ENCODE peak calls at places on chromosomes 3 and 15, in six cellular contexts. One of them, this sample, is unnamed.

GRCh38 chr3:129686941-129687340 is 80.5 kb upstream of the PLXND1 start:
- DNase-seq in spleen: no peak
- DNase-seq in AG09319: no peak
- DNase-seq in HFF-Myc: no peak
- DNase-seq in progenitor cell of endocrine pancreas: no peak
- DNase-seq in CD8-positive, alpha-beta T cell: no peak
- DNase-seq in this sample: no peak

GRCh38 chr3:101868534-101869464 is 19.5 kb downstream of the NFKBIZ start:
- DNase-seq in progenitor cell of endocrine pancreas: no peak
- DNase-seq in AG09319: no peak
- DNase-seq in spleen: no peak
- DNase-seq in CD8-positive, alpha-beta T cell: no peak
- DNase-seq in HFF-Myc: no peak
- DNase-seq in this sample: peak

GRCh38 chr15:99070268-99070667 is 34.6 kb upstream of the SYNM start:
- DNase-seq in HFF-Myc: no peak
- DNase-seq in CD8-positive, alpha-beta T cell: no peak
- DNase-seq in AG09319: no peak
- DNase-seq in spleen: no peak
- DNase-seq in progenitor cell of endocrine pancreas: no peak
- DNase-seq in this sample: no peak

GRCh38 chr15:68598171-68599152 is 19.7 kb downstream of the CORO2B start:
- DNase-seq in HFF-Myc: no peak
- DNase-seq in CD8-positive, alpha-beta T cell: no peak
- DNase-seq in AG09319: peak
- DNase-seq in spleen: peak
- DNase-seq in progenitor cell of endocrine pancreas: no peak
- DNase-seq in this sample: no peak

GRCh38 chr15:25947336-25948080 is 84.4 kb upstream of the ATP10A start:
- DNase-seq in spleen: no peak
- DNase-seq in AG09319: no peak
- DNase-seq in HFF-Myc: no peak
- DNase-seq in progenitor cell of endocrine pancreas: no peak
- DNase-seq in CD8-positive, alpha-beta T cell: no peak
- DNase-seq in this sample: no peak

GRCh38 chr3:30644615-30645014 is 38.2 kb downstream of the TGFBR2 start:
- DNase-seq in spleen: no peak
- DNase-seq in progenitor cell of endocrine pancreas: no peak
- DNase-seq in AG09319: peak
- DNase-seq in CD8-positive, alpha-beta T cell: peak
- DNase-seq in HFF-Myc: no peak
- DNase-seq in this sample: no peak

GRCh38 chr15:90126457-90127435 is 24.5 kb upstream of the IDH2 start:
- DNase-seq in spleen: peak
- DNase-seq in HFF-Myc: no peak
- DNase-seq in CD8-positive, alpha-beta T cell: no peak
- DNase-seq in progenitor cell of endocrine pancreas: peak
- DNase-seq in AG09319: no peak
- DNase-seq in this sample: peak

GRCh38 chr15:63243101-63243500 is 34.3 kb upstream of the APH1B start:
- DNase-seq in spleen: no peak
- DNase-seq in HFF-Myc: no peak
- DNase-seq in CD8-positive, alpha-beta T cell: no peak
- DNase-seq in AG09319: peak
- DNase-seq in progenitor cell of endocrine pancreas: no peak
- DNase-seq in this sample: no peak

GRCh38 chr3:141367038-141367730 is 1.1 kb upstream of the ZBTB38 start:
- DNase-seq in CD8-positive, alpha-beta T cell: no peak
- DNase-seq in AG09319: peak
- DNase-seq in progenitor cell of endocrine pancreas: no peak
- DNase-seq in HFF-Myc: peak
- DNase-seq in spleen: no peak
- DNase-seq in this sample: no peak

GRCh38 chr3:31614162-31614921 is 81.6 kb downstream of the STT3B start:
- DNase-seq in spleen: no peak
- DNase-seq in CD8-positive, alpha-beta T cell: no peak
- DNase-seq in HFF-Myc: no peak
- DNase-seq in AG09319: no peak
- DNase-seq in progenitor cell of endocrine pancreas: no peak
- DNase-seq in this sample: no peak

GRCh38 chr3:170493712-170494182 is 75.1 kb downstream of the CLDN11 start:
- DNase-seq in progenitor cell of endocrine pancreas: no peak
- DNase-seq in AG09319: no peak
- DNase-seq in CD8-positive, alpha-beta T cell: no peak
- DNase-seq in HFF-Myc: no peak
- DNase-seq in spleen: no peak
- DNase-seq in this sample: no peak

GRCh38 chr15:38688096-38688495 is 123.5 kb upstream of the RASGRP1 start:
- DNase-seq in HFF-Myc: no peak
- DNase-seq in progenitor cell of endocrine pancreas: no peak
- DNase-seq in AG09319: no peak
- DNase-seq in CD8-positive, alpha-beta T cell: no peak
- DNase-seq in spleen: no peak
- DNase-seq in this sample: no peak

GRCh38 chr15:27412413-27412812 is 441.4 kb downstream of the GABRG3 start:
- DNase-seq in spleen: no peak
- DNase-seq in CD8-positive, alpha-beta T cell: no peak
- DNase-seq in AG09319: no peak
- DNase-seq in progenitor cell of endocrine pancreas: no peak
- DNase-seq in HFF-Myc: no peak
- DNase-seq in this sample: no peak

GRCh38 chr3:19425825-19426224 is 277.5 kb downstream of the KCNH8 start:
- DNase-seq in spleen: no peak
- DNase-seq in CD8-positive, alpha-beta T cell: no peak
- DNase-seq in AG09319: no peak
- DNase-seq in progenitor cell of endocrine pancreas: no peak
- DNase-seq in HFF-Myc: no peak
- DNase-seq in this sample: no peak

GRCh38 chr3:102174312-102174712 is 260.5 kb upstream of the ZPLD1 start:
- DNase-seq in progenitor cell of endocrine pancreas: no peak
- DNase-seq in HFF-Myc: no peak
- DNase-seq in CD8-positive, alpha-beta T cell: no peak
- DNase-seq in spleen: no peak
- DNase-seq in AG09319: peak
- DNase-seq in this sample: no peak

GRCh38 chr3:160987982-160988964 is 116.9 kb downstream of the B3GALNT1 start:
- DNase-seq in progenitor cell of endocrine pancreas: no peak
- DNase-seq in CD8-positive, alpha-beta T cell: no peak
- DNase-seq in spleen: no peak
- DNase-seq in AG09319: no peak
- DNase-seq in HFF-Myc: no peak
- DNase-seq in this sample: no peak

GRCh38 chr15:69531302-69532027 is 78.8 kb downstream of the RPLP1 start:
- DNase-seq in HFF-Myc: no peak
- DNase-seq in spleen: no peak
- DNase-seq in progenitor cell of endocrine pancreas: no peak
- DNase-seq in AG09319: no peak
- DNase-seq in CD8-positive, alpha-beta T cell: no peak
- DNase-seq in this sample: no peak

GRCh38 chr15:92104069-92104468 is 250.6 kb downstream of the SLCO3A1 start:
- DNase-seq in HFF-Myc: no peak
- DNase-seq in AG09319: no peak
- DNase-seq in progenitor cell of endocrine pancreas: no peak
- DNase-seq in spleen: no peak
- DNase-seq in CD8-positive, alpha-beta T cell: no peak
- DNase-seq in this sample: no peak

GRCh38 chr3:5388091-5388490 is 200.6 kb downstream of the EDEM1 start:
- DNase-seq in HFF-Myc: no peak
- DNase-seq in spleen: no peak
- DNase-seq in progenitor cell of endocrine pancreas: no peak
- DNase-seq in AG09319: no peak
- DNase-seq in CD8-positive, alpha-beta T cell: no peak
- DNase-seq in this sample: no peak

GRCh38 chr3:52422669-52423068 is 22.2 kb downstream of the SEMA3G start:
- DNase-seq in spleen: peak
- DNase-seq in AG09319: no peak
- DNase-seq in HFF-Myc: no peak
- DNase-seq in progenitor cell of endocrine pancreas: no peak
- DNase-seq in CD8-positive, alpha-beta T cell: no peak
- DNase-seq in this sample: no peak

GRCh38 chr15:83657549-83657948 is 3.6 kb downstream of the ADAMTSL3 start:
- DNase-seq in HFF-Myc: no peak
- DNase-seq in progenitor cell of endocrine pancreas: no peak
- DNase-seq in AG09319: no peak
- DNase-seq in CD8-positive, alpha-beta T cell: no peak
- DNase-seq in spleen: no peak
- DNase-seq in this sample: no peak

GRCh38 chr15:85172846-85173490 is 191.3 kb downstream of the PDE8A start:
- DNase-seq in spleen: no peak
- DNase-seq in AG09319: no peak
- DNase-seq in HFF-Myc: no peak
- DNase-seq in progenitor cell of endocrine pancreas: no peak
- DNase-seq in CD8-positive, alpha-beta T cell: no peak
- DNase-seq in this sample: no peak

GRCh38 chr15:57327985-57328471 is 48.3 kb upstream of the CGNL1 start:
- DNase-seq in HFF-Myc: peak
- DNase-seq in progenitor cell of endocrine pancreas: no peak
- DNase-seq in AG09319: peak
- DNase-seq in CD8-positive, alpha-beta T cell: no peak
- DNase-seq in spleen: no peak
- DNase-seq in this sample: no peak

GRCh38 chr3:168722091-168722490 is 626.4 kb upstream of the GOLIM4 start:
- DNase-seq in HFF-Myc: no peak
- DNase-seq in spleen: no peak
- DNase-seq in CD8-positive, alpha-beta T cell: no peak
- DNase-seq in progenitor cell of endocrine pancreas: no peak
- DNase-seq in AG09319: no peak
- DNase-seq in this sample: no peak

GRCh38 chr15:89783861-89784685 is 7.9 kb downstream of the MESP2 start:
- DNase-seq in HFF-Myc: no peak
- DNase-seq in CD8-positive, alpha-beta T cell: no peak
- DNase-seq in AG09319: no peak
- DNase-seq in spleen: peak
- DNase-seq in progenitor cell of endocrine pancreas: no peak
- DNase-seq in this sample: peak

GRCh38 chr15:79364571-79365240 is 53.8 kb downstream of the TMED3 start:
- DNase-seq in spleen: no peak
- DNase-seq in progenitor cell of endocrine pancreas: no peak
- DNase-seq in CD8-positive, alpha-beta T cell: no peak
- DNase-seq in HFF-Myc: no peak
- DNase-seq in AG09319: no peak
- DNase-seq in this sample: no peak

GRCh38 chr15:70748281-70748747 is 15.0 kb downstream of the UACA start:
- DNase-seq in progenitor cell of endocrine pancreas: no peak
- DNase-seq in CD8-positive, alpha-beta T cell: no peak
- DNase-seq in spleen: no peak
- DNase-seq in AG09319: no peak
- DNase-seq in HFF-Myc: no peak
- DNase-seq in this sample: no peak

GRCh38 chr3:15300318-15301078 is 31.9 kb downstream of the SH3BP5 start:
- DNase-seq in progenitor cell of endocrine pancreas: no peak
- DNase-seq in spleen: no peak
- DNase-seq in CD8-positive, alpha-beta T cell: no peak
- DNase-seq in AG09319: no peak
- DNase-seq in HFF-Myc: no peak
- DNase-seq in this sample: no peak

GRCh38 chr3:66039590-66039887 is 821 bp upstream of the MAGI1 start:
- DNase-seq in progenitor cell of endocrine pancreas: peak
- DNase-seq in HFF-Myc: no peak
- DNase-seq in CD8-positive, alpha-beta T cell: no peak
- DNase-seq in spleen: peak
- DNase-seq in AG09319: no peak
- DNase-seq in this sample: peak

GRCh38 chr3:72185549-72186484 is 400.9 kb upstream of the PROK2 start:
- DNase-seq in spleen: no peak
- DNase-seq in AG09319: no peak
- DNase-seq in CD8-positive, alpha-beta T cell: no peak
- DNase-seq in progenitor cell of endocrine pancreas: no peak
- DNase-seq in HFF-Myc: no peak
- DNase-seq in this sample: no peak

GRCh38 chr15:60221356-60221755 is 176.4 kb downstream of the ANXA2 start:
- DNase-seq in AG09319: no peak
- DNase-seq in progenitor cell of endocrine pancreas: no peak
- DNase-seq in HFF-Myc: no peak
- DNase-seq in CD8-positive, alpha-beta T cell: no peak
- DNase-seq in spleen: no peak
- DNase-seq in this sample: no peak

GRCh38 chr3:38150780-38151528 is 12.5 kb downstream of the MYD88 start:
- DNase-seq in CD8-positive, alpha-beta T cell: no peak
- DNase-seq in spleen: no peak
- DNase-seq in HFF-Myc: no peak
- DNase-seq in progenitor cell of endocrine pancreas: no peak
- DNase-seq in AG09319: no peak
- DNase-seq in this sample: no peak
- TF ChIP-seq CTCF in CD8-positive, alpha-beta T cell: no peak
- TF ChIP-seq CTCF in spleen: no peak
- TF ChIP-seq CTCF in HFF-Myc: peak
- TF ChIP-seq CTCF in progenitor cell of endocrine pancreas: no peak
- TF ChIP-seq CTCF in AG09319: peak
- TF ChIP-seq CTCF in this sample: no peak

GRCh38 chr3:16516695-16517481 is 3.4 kb upstream of the RFTN1 start:
- DNase-seq in progenitor cell of endocrine pancreas: no peak
- DNase-seq in HFF-Myc: no peak
- DNase-seq in spleen: peak
- DNase-seq in AG09319: no peak
- DNase-seq in CD8-positive, alpha-beta T cell: no peak
- DNase-seq in this sample: peak
- TF ChIP-seq CTCF in progenitor cell of endocrine pancreas: peak
- TF ChIP-seq CTCF in HFF-Myc: peak
- TF ChIP-seq CTCF in spleen: no peak
- TF ChIP-seq CTCF in AG09319: peak
- TF ChIP-seq CTCF in CD8-positive, alpha-beta T cell: no peak
- TF ChIP-seq CTCF in this sample: no peak

DNA sequence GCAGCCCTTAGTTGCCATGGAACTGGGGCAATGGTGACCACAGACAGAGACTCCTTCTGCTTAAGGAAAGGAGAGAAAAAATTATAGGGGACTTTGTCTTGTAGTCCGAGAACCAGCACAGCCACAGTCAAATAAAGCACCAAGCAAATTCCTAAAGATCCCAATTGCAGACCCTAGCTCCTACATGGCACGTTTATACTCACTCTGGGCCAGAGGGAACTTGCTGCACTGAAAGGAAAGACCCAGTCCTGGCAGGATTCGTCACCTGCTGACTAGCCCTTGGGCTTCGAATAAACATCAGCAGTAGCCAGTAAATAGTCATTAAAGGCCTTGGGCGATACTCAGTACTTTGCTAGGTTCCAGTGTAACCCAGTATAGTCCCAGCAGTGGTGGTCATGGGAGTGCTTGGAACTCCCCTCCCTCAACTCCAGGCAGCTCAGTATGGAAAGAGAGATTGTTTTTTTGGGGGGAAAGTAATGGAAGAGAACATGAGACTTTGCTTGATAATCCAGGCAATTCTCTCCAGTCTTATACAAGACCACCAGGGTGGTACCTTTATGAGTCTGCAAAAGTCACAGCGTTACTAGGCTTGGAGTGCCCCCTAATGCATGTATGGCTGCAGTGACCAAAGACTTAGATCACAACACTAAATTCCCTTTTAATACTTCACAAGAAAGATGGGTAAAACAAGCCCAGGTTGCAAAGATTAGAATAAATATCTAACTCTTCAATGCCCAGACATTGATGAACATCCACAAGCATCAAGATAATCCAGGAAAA is 66.4 kb upstream of the AGTR1 start:
- DNase-seq in AG09319: no peak
- DNase-seq in HFF-Myc: no peak
- DNase-seq in spleen: no peak
- DNase-seq in CD8-positive, alpha-beta T cell: no peak
- DNase-seq in progenitor cell of endocrine pancreas: no peak
- DNase-seq in this sample: no peak
- TF ChIP-seq CTCF in AG09319: no peak
- TF ChIP-seq CTCF in HFF-Myc: peak
- TF ChIP-seq CTCF in spleen: no peak
- TF ChIP-seq CTCF in CD8-positive, alpha-beta T cell: no peak
- TF ChIP-seq CTCF in progenitor cell of endocrine pancreas: peak
- TF ChIP-seq CTCF in this sample: no peak

GRCh38 chr15:42066764-42067415 is 27.5 kb downstream of the PLA2G4D start:
- DNase-seq in spleen: no peak
- DNase-seq in CD8-positive, alpha-beta T cell: no peak
- DNase-seq in AG09319: no peak
- DNase-seq in progenitor cell of endocrine pancreas: no peak
- DNase-seq in HFF-Myc: no peak
- DNase-seq in this sample: no peak
- TF ChIP-seq CTCF in spleen: no peak
- TF ChIP-seq CTCF in CD8-positive, alpha-beta T cell: no peak
- TF ChIP-seq CTCF in AG09319: no peak
- TF ChIP-seq CTCF in progenitor cell of endocrine pancreas: no peak
- TF ChIP-seq CTCF in HFF-Myc: no peak
- TF ChIP-seq CTCF in this sample: no peak